ENCODE peak calls at places on chromosome 7, in eight cellular contexts. Y is brain microvascular endothelial cell, L is GM23248, Q is ovary, G is lower lobe of right lung, S is body of pancreas, I is H7, P is bronchial epithelial cell. B is an unnamed sample.

GRCh38 chr7:128362670-128363069 is 1.2 kb upstream of the PRRT4 start:
- DNase-seq in Y (no peak), S (no peak), I (no peak), L (peak), G (no peak), P (peak), Q (no peak), B (no peak)

GRCh38 chr7:91288208-91288824 is 24.1 kb downstream of the FZD1 start:
- DNase-seq in S (peak), G (no peak), Y (peak), I (no peak), P (peak), Q (no peak), L (peak), B (no peak)

GRCh38 chr7:66092654-66093053 is 17.0 kb downstream of the ASL start:
- DNase-seq in G (no peak), I (peak), S (no peak), Y (no peak), L (no peak), Q (no peak), P (no peak), B (no peak)

GRCh38 chr7:107168233-107169119 is at the start of gene HBP1:
- DNase-seq in Q (peak), P (peak), G (peak), L (peak), S (peak), I (peak), Y (peak), B (peak)

GRCh38 chr7:29471444-29472138 is 92.0 kb upstream of the PRR15 start:
- DNase-seq in S (no peak), G (no peak), P (no peak), I (no peak), Q (no peak), Y (no peak), L (no peak), B (no peak)

GRCh38 chr7:73706122-73707044 is 13.1 kb downstream of the STX1A start:
- DNase-seq in Q (no peak), P (peak), S (no peak), Y (peak), G (no peak), I (peak), L (peak), B (no peak)

GRCh38 chr7:118517275-118517674 is 292.8 kb downstream of the ANKRD7 start:
- DNase-seq in I (no peak), G (no peak), L (no peak), S (no peak), Y (no peak), Q (no peak), P (peak), B (no peak)

GRCh38 chr7:26369519-26370385 is 78.1 kb downstream of the SNX10 start:
- DNase-seq in G (no peak), Q (no peak), L (peak), S (peak), Y (peak), I (peak), P (peak), B (no peak)

GRCh38 chr7:155470686-155471638 is 13.0 kb downstream of the EN2 start:
- DNase-seq in G (no peak), P (no peak), Q (no peak), S (no peak), L (peak), Y (no peak), I (peak), B (no peak)

GRCh38 chr7:91292506-91292905 is 28.3 kb downstream of the FZD1 start:
- DNase-seq in Y (no peak), S (no peak), G (no peak), L (no peak), P (no peak), I (no peak), Q (no peak), B (no peak)

GRCh38 chr7:29370531-29371314 is 176.1 kb downstream of the CHN2 start:
- DNase-seq in L (peak), Q (no peak), Y (peak), S (peak), G (no peak), P (peak), I (no peak), B (no peak)

DNA sequence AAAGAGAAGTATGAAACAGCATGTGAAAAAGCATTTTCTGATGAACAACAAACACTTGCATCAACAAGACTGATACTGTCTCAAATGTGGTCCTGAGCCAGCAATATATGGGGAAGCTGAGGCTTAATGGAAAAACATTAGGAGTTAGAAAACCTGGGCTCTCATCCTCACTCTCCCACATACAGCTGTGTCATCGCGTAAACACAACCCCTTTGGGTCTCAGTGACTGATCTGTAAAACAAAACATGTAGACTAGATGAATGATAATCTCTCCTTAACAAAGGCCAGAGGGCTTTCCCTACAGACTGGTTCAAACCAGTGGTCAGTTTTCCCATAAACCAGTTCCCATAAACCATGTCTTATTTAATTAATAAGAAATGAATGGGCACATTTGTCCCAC is 48.2 kb downstream of the OSBPL3 start:
- DNase-seq in P (no peak), Y (no peak), L (no peak), Q (no peak), I (peak), G (no peak), S (no peak), B (no peak)
- H3K4me3 ChIP-seq in P (no peak), Y (no peak), L (no peak), Q (no peak), I (no peak), G (no peak), S (no peak), B (no peak)

DNA sequence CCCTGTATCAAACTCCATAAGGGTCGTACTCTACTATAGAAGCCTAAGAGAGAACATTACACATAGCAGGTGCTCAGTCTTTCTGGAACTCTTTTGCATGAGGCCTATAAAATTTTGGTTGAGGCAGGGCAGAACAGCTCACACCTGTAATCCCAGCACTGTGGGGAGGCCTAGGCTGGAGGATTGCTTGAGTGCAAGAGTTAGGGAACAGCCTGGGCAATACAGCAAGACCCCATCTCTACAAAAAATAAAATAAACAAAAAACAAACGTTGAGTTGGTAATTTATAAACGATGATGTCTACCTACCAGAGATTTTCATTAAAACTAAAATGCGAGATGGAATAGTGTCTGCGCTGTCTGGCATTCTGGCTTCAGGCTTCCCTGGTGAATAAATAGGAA is 876 bp downstream of the PON2 start:
- DNase-seq in Q (no peak), S (no peak), Y (no peak), G (no peak), P (no peak), I (no peak), L (no peak), B (no peak)
- H3K4me3 ChIP-seq in Q (peak), S (no peak), Y (peak), G (peak), P (peak), I (peak), L (peak), B (peak)

GRCh38 chr7:151125835-151126481 is 39.7 kb downstream of the AGAP3 start:
- DNase-seq in Y (no peak), G (peak), Q (no peak), P (no peak), I (peak), L (peak), S (no peak), B (no peak)
- H3K4me3 ChIP-seq in Y (peak), G (peak), Q (peak), P (no peak), I (peak), L (no peak), S (no peak), B (no peak)

GRCh38 chr7:147415991-147416390 is 1174.6 kb upstream of the C7orf33 start:
- DNase-seq in P (no peak), Y (peak), S (no peak), G (no peak), Q (no peak), L (no peak), I (no peak), B (no peak)

GRCh38 chr7:147413243-147413642 is 1177.3 kb upstream of the C7orf33 start:
- DNase-seq in Y (no peak), L (no peak), Q (no peak), I (no peak), G (no peak), P (no peak), S (no peak), B (no peak)

GRCh38 chr7:147411011-147411614 is 1179.5 kb upstream of the C7orf33 start:
- DNase-seq in P (no peak), S (no peak), L (no peak), G (no peak), Q (no peak), I (no peak), Y (no peak), B (no peak)

GRCh38 chr7:147412109-147412508 is 1178.5 kb upstream of the C7orf33 start:
- DNase-seq in Q (no peak), L (no peak), P (no peak), I (no peak), G (no peak), S (no peak), Y (no peak), B (no peak)

DNA sequence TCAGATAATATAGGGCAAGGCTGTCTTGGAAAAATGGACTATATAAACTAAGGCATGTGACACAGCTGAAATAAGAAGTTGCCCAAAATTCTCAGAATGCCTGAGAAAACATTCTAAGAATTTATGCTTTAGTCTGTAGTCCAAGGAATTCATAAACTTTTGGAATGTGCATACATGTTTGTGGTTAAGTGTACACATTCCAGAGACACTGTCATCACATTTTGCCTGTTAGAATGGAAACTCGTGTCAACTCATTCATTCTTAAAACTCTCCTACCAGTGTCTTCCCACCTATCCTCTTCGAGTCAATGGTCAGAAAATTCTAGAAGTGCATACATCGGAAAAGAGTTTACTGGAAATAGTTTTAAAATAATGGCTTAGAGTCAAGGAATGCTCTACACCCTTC is 1177.8 kb upstream of the C7orf33 start:
- DNase-seq in S (no peak), P (peak), I (no peak), G (no peak), Q (no peak), L (peak), Y (peak), B (no peak)
- H3K4me3 ChIP-seq in S (no peak), P (no peak), I (no peak), G (peak), Q (no peak), L (peak), Y (no peak), B (no peak)

GRCh38 chr7:23944131-23944530 is 234.1 kb downstream of the STK31 start:
- DNase-seq in S (no peak), Y (no peak), L (no peak), Q (no peak), I (no peak), G (no peak), P (no peak), B (no peak)
- H3K4me3 ChIP-seq in S (no peak), Y (no peak), L (no peak), Q (no peak), I (no peak), G (no peak), P (no peak), B (no peak)

DNA sequence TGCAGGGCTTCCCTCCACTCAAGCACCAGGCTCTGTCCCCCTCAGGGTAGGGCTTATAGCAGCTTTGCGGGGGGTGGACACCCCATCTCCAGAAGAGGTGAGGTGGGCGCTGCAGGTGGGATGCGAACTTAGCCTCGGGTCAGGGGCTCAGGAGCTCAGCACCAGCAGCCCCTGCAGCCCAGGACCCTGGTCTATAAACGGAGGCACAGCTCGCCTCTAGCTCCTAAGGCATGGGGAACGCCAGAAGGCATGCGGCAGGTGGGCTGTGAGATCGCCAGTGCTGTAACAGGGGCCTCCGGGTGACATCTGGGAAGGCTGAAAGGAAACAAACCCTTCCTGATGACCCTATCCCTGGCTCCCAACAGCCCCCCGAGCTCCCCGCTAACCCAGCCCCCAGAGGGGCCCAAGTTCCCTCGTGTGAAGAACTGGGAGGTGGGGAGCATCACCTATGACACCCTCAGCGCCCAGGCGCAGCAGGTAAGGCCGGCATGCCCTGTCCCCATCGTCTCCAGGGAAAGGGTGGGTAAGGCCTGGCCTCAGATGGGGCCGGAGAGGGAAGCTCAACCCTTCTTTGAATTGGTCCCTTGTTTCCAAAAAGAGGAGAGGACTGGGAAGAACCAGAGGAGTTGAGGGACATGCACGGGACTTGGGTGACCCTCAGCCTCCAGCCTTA is 4.2 kb downstream of the NOS3 start:
- DNase-seq in L (no peak), S (no peak), G (no peak), Y (no peak), Q (no peak), I (peak), P (no peak), B (no peak)
- H3K4me3 ChIP-seq in L (no peak), S (no peak), G (peak), Y (no peak), Q (no peak), I (no peak), P (no peak), B (no peak)

B was measured in RWPE2.